ENCODE peak calls at places on chromosomes 3 and 15, in ten cellular contexts. O, T, U, W, F, Z, E, D, I and S are unnamed samples.

GRCh38 chr3:138081371-138082084 is 33.9 kb downstream of the DZIP1L start:
- DNase-seq in O (no peak), T (no peak), U (no peak), W (no peak), F (peak), Z (no peak), E (no peak), D (no peak), I (no peak), S (peak)

GRCh38 chr3:99659965-99660364 is 21.6 kb downstream of the COL8A1 start:
- DNase-seq in O (no peak), T (no peak), U (no peak), W (no peak), F (no peak), Z (no peak), E (no peak), D (no peak), I (no peak), S (no peak)

GRCh38 chr3:192332386-192333291 is 394.7 kb downstream of the FGF12 start:
- DNase-seq in O (no peak), T (no peak), U (no peak), W (no peak), F (peak), Z (no peak), E (no peak), D (no peak), I (no peak), S (no peak)

GRCh38 chr15:53837263-53837662 is 77.8 kb upstream of the WDR72 start:
- DNase-seq in O (no peak), T (peak), U (no peak), W (no peak), F (no peak), Z (no peak), E (no peak), D (no peak), I (no peak), S (peak)

GRCh38 chr15:34588046-34588674 is 4.7 kb upstream of the GOLGA8B start:
- DNase-seq in O (no peak), T (no peak), U (peak), W (peak), F (peak), Z (peak), E (peak), D (no peak), I (peak), S (peak)

GRCh38 chr15:69170597-69170996 is 10.2 kb downstream of the GLCE start:
- DNase-seq in O (no peak), T (no peak), U (no peak), W (no peak), F (no peak), Z (no peak), E (peak), D (no peak), I (no peak), S (peak)

GRCh38 chr3:178845446-178846118 is 226.0 kb downstream of the ZMAT3 start:
- DNase-seq in O (no peak), T (no peak), U (no peak), W (no peak), F (no peak), Z (no peak), E (no peak), D (no peak), I (no peak), S (no peak)

GRCh38 chr3:178107804-178108203 is 428.4 kb upstream of the KCNMB2 start:
- DNase-seq in O (no peak), T (no peak), U (no peak), W (no peak), F (no peak), Z (no peak), E (no peak), D (no peak), I (no peak), S (no peak)

GRCh38 chr3:45179163-45179562 is 33.0 kb upstream of the CDCP1 start:
- DNase-seq in O (no peak), T (no peak), U (no peak), W (no peak), F (no peak), Z (no peak), E (no peak), D (no peak), I (no peak), S (no peak)

GRCh38 chr3:11726146-11726545 is 82.4 kb upstream of the VGLL4 start:
- DNase-seq in O (no peak), T (no peak), U (no peak), W (no peak), F (no peak), Z (no peak), E (no peak), D (no peak), I (no peak), S (no peak)

GRCh38 chr3:54567949-54568348 is 359.9 kb downstream of the LRTM1 start:
- DNase-seq in O (no peak), T (no peak), U (no peak), W (no peak), F (no peak), Z (no peak), E (no peak), D (no peak), I (no peak), S (no peak)

GRCh38 chr3:36429986-36430485 is 49.7 kb downstream of the STAC start:
- DNase-seq in O (no peak), T (no peak), U (no peak), W (no peak), F (no peak), Z (no peak), E (no peak), D (no peak), I (no peak), S (no peak)

GRCh38 chr15:85890620-85890980 is 95.9 kb upstream of the KLHL25 start:
- DNase-seq in O (no peak), T (no peak), U (no peak), W (no peak), F (no peak), Z (no peak), E (no peak), D (no peak), I (no peak), S (no peak)

GRCh38 chr3:30502742-30503073 is 103.7 kb upstream of the TGFBR2 start:
- DNase-seq in O (no peak), T (no peak), U (no peak), W (no peak), F (peak), Z (peak), E (no peak), D (no peak), I (no peak), S (no peak)

GRCh38 chr3:183274609-183275008 is 21.6 kb downstream of the B3GNT5 start:
- DNase-seq in O (no peak), T (no peak), U (no peak), W (no peak), F (peak), Z (no peak), E (no peak), D (no peak), I (no peak), S (no peak)

GRCh38 chr3:43260412-43260811 is 25.9 kb upstream of the SNRK start:
- DNase-seq in O (no peak), T (no peak), U (no peak), W (no peak), F (peak), Z (no peak), E (no peak), D (no peak), I (no peak), S (no peak)

GRCh38 chr15:77851696-77852095 is 219.0 kb upstream of the LINGO1 start:
- DNase-seq in O (no peak), T (no peak), U (no peak), W (no peak), F (no peak), Z (no peak), E (peak), D (no peak), I (no peak), S (peak)

GRCh38 chr3:107817076-107817475 is 273.8 kb downstream of the CD47 start:
- DNase-seq in O (no peak), T (no peak), U (no peak), W (no peak), F (no peak), Z (no peak), E (no peak), D (no peak), I (no peak), S (no peak)

GRCh38 chr3:124916837-124917409 is 17.6 kb downstream of the MUC13 start:
- DNase-seq in O (no peak), T (no peak), U (no peak), W (no peak), F (no peak), Z (no peak), E (peak), D (no peak), I (peak), S (no peak)

GRCh38 chr3:106745344-106746168 is 631.7 kb upstream of the CCDC54 start:
- DNase-seq in O (no peak), T (no peak), U (no peak), W (no peak), F (peak), Z (no peak), E (no peak), D (no peak), I (no peak), S (no peak)

GRCh38 chr3:129248286-129248979 is 973 bp upstream of the COPG1 start:
- DNase-seq in O (no peak), T (no peak), U (no peak), W (no peak), F (no peak), Z (no peak), E (no peak), D (no peak), I (no peak), S (no peak)

GRCh38 chr3:149368850-149369497 is 8.5 kb downstream of the TM4SF1 start:
- DNase-seq in O (no peak), T (no peak), U (no peak), W (no peak), F (peak), Z (no peak), E (peak), D (no peak), I (no peak), S (peak)

GRCh38 chr15:78906310-78906608 is 33.6 kb downstream of the MORF4L1 start:
- DNase-seq in O (no peak), T (no peak), U (no peak), W (no peak), F (peak), Z (no peak), E (no peak), D (no peak), I (peak), S (peak)

GRCh38 chr3:148971819-148972218 is 19.5 kb upstream of the GYG1 start:
- DNase-seq in O (no peak), T (no peak), U (no peak), W (no peak), F (no peak), Z (no peak), E (no peak), D (no peak), I (peak), S (no peak)

GRCh38 chr3:47427866-47428265 is 47.0 kb downstream of the PTPN23 start:
- DNase-seq in O (no peak), T (no peak), U (no peak), W (peak), F (no peak), Z (no peak), E (no peak), D (no peak), I (no peak), S (no peak)

GRCh38 chr15:88954431-88955277 is 41.5 kb upstream of the MFGE8 start:
- DNase-seq in O (no peak), T (no peak), U (no peak), W (no peak), F (no peak), Z (no peak), E (peak), D (no peak), I (peak), S (no peak)